ENCODE peak calls at places on chromosomes 11 and 22, in four cellular contexts. T is colonic mucosa, X is osteoblast, M is GM10248. O is an unnamed sample.

GRCh38 chr11:35461917-35462316 is 42.6 kb upstream of the SLC1A2 start:
- DNase-seq in T (no peak), X (no peak), M (no peak), O (no peak)

GRCh38 chr11:64181506-64182411 is 4.2 kb upstream of the STIP1 start:
- DNase-seq in T (peak), X (peak), M (peak), O (no peak)

GRCh38 chr11:61744181-61744580 is 8.3 kb upstream of the MYRF start:
- DNase-seq in T (no peak), X (no peak), M (no peak), O (no peak)

GRCh38 chr22:43308451-43309235 is 34.5 kb downstream of the SCUBE1 start:
- DNase-seq in T (no peak), X (no peak), M (no peak), O (peak)

GRCh38 chr11:27995082-27995481 is 112.9 kb downstream of the KIF18A start:
- DNase-seq in T (no peak), X (peak), M (no peak), O (no peak)

GRCh38 chr22:42743501-42743991 is 22.9 kb upstream of the A4GALT start:
- DNase-seq in T (peak), X (peak), M (no peak), O (no peak)

GRCh38 chr11:102915044-102915375 is 40.2 kb upstream of the MMP12 start:
- DNase-seq in T (no peak), X (no peak), M (no peak), O (no peak)

GRCh38 chr22:35785181-35785923 is 67.7 kb downstream of the APOL5 start:
- DNase-seq in T (no peak), X (no peak), M (no peak), O (no peak)

GRCh38 chr22:19748991-19749665 is 11.4 kb upstream of the TBX1 start:
- DNase-seq in T (no peak), X (no peak), M (no peak), O (no peak)

GRCh38 chr11:12134239-12134590 is 23.8 kb downstream of the MICAL2 start:
- DNase-seq in T (no peak), X (no peak), M (no peak), O (no peak)

GRCh38 chr11:30326114-30326783 is 3.3 kb downstream of the ARL14EP start:
- DNase-seq in T (no peak), X (peak), M (no peak), O (no peak)

GRCh38 chr11:250740-251299 is 14.0 kb downstream of the PSMD13 start:
- DNase-seq in T (peak), X (no peak), M (peak), O (no peak)

GRCh38 chr11:61507962-61508824 is at the start of gene LRRC10B:
- DNase-seq in T (peak), X (no peak), M (peak), O (peak)

GRCh38 chr11:14503023-14503422 is 3.4 kb upstream of the COPB1 start:
- DNase-seq in T (no peak), X (no peak), M (no peak), O (no peak)

GRCh38 chr11:123195182-123196059 is at the start of gene CLMP:
- DNase-seq in T (peak), X (peak), M (no peak), O (no peak)

GRCh38 chr11:105609832-105610781 is at the start of gene GRIA4:
- DNase-seq in T (peak), X (peak), M (no peak), O (peak)

GRCh38 chr11:62883677-62884076 is 3.0 kb downstream of the SLC3A2 start:
- DNase-seq in T (no peak), X (peak), M (no peak), O (no peak)

GRCh38 chr22:38788417-38788816 is 5.5 kb downstream of the DNAL4 start:
- DNase-seq in T (peak), X (peak), M (no peak), O (no peak)

GRCh38 chr11:34030386-34030785 is 21.1 kb upstream of the CAPRIN1 start:
- DNase-seq in T (no peak), X (peak), M (no peak), O (no peak)

GRCh38 chr11:102966011-102966410 is 10.5 kb upstream of the MMP13 start:
- DNase-seq in T (no peak), X (no peak), M (no peak), O (no peak)

GRCh38 chr11:73215191-73216134 is 2.6 kb upstream of the P2RY2 start:
- DNase-seq in T (no peak), X (peak), M (no peak), O (peak)

GRCh38 chr22:46432164-46433068 is 96.9 kb downstream of the TRMU start:
- DNase-seq in T (peak), X (no peak), M (peak), O (no peak)

GRCh38 chr11:110367571-110367970 is 62.2 kb upstream of the FDX1 start:
- DNase-seq in T (no peak), X (no peak), M (no peak), O (no peak)

GRCh38 chr11:46216040-46216764 is 61.3 kb upstream of the CREB3L1 start:
- DNase-seq in T (no peak), X (peak), M (peak), O (no peak)

GRCh38 chr11:369336-370018 is at the start of gene B4GALNT4:
- DNase-seq in T (no peak), X (peak), M (no peak), O (peak)

GRCh38 chr11:16171882-16172281 is 184.5 kb downstream of the SOX6 start:
- DNase-seq in T (no peak), X (no peak), M (no peak), O (no peak)

GRCh38 chr11:101848262-101848661 is 66.5 kb upstream of the CEP126 start:
- DNase-seq in T (no peak), X (no peak), M (no peak), O (no peak)

GRCh38 chr11:10751581-10751940 is 515 bp downstream of the CTR9 start:
- DNase-seq in T (no peak), X (peak), M (no peak), O (no peak)

GRCh38 chr11:87137711-87138110 is 100.0 kb downstream of the TMEM135 start:
- DNase-seq in T (no peak), X (peak), M (no peak), O (no peak)

GRCh38 chr22:18110944-18111758 is 542 bp downstream of the TUBA8 start:
- DNase-seq in T (no peak), X (peak), M (no peak), O (no peak)

GRCh38 chr11:77374611-77375031 is 73.1 kb upstream of the GDPD4 start:
- DNase-seq in T (no peak), X (no peak), M (no peak), O (no peak)

GRCh38 chr11:14336507-14337503 is 22.2 kb downstream of the RRAS2 start:
- DNase-seq in T (no peak), X (peak), M (no peak), O (no peak)

GRCh38 chr11:108902027-108902469 is 237.2 kb downstream of the DDX10 start:
- DNase-seq in T (no peak), X (no peak), M (no peak), O (no peak)

GRCh38 chr11:17439316-17439782 is 37.3 kb downstream of the ABCC8 start:
- DNase-seq in T (no peak), X (no peak), M (no peak), O (no peak)

GRCh38 chr22:41028841-41029240 is 63.6 kb upstream of the EP300 start:
- DNase-seq in T (no peak), X (peak), M (no peak), O (no peak)

GRCh38 chr11:94315664-94316063 is 11.3 kb downstream of the IZUMO1R start:
- DNase-seq in T (no peak), X (no peak), M (no peak), O (no peak)

GRCh38 chr11:34809191-34810106 is 106.7 kb downstream of the APIP start:
- DNase-seq in T (no peak), X (no peak), M (no peak), O (no peak)

GRCh38 chr11:3095712-3096361 is 38.6 kb upstream of the CARS1 start:
- DNase-seq in T (no peak), X (peak), M (no peak), O (no peak)

GRCh38 chr22:48572951-48573350 is 1254.7 kb downstream of the BRD1 start:
- DNase-seq in T (no peak), X (no peak), M (no peak), O (no peak)

GRCh38 chr11:66042227-66043007 is 6.5 kb downstream of the GAL3ST3 start:
- DNase-seq in T (no peak), X (peak), M (no peak), O (no peak)
- TF ChIP-seq CTCF in T (no peak), X (no peak), M (no peak), O (no peak)

DNA sequence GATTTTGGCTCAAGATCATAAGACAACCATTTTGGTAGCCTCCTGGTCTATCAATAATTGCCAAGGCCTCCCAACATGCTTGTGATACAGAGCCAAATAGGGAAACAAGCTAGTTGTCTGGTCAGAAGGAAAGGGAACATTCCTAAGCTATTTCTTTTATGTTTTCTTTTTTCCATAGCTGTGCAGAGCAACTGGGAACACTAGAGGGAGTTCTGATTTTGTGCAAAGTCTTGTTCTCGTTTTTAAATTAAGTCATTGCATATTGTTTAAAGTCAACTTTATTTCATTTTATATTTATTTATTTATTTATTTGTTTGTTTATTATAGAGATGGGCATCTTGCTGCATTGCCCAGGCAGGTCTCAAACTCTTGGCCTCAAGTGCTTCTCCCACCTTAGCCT is 416.8 kb upstream of the CHORDC1 start:
- DNase-seq in T (no peak), X (no peak), M (no peak), O (no peak)
- TF ChIP-seq CTCF in T (no peak), X (no peak), M (no peak), O (peak)

GRCh38 chr11:132770802-132771545 is 761.3 kb downstream of the OPCML start:
- DNase-seq in T (no peak), X (peak), M (no peak), O (no peak)
- TF ChIP-seq CTCF in T (no peak), X (no peak), M (no peak), O (no peak)

GRCh38 chr11:125317416-125317815 is 152.9 kb downstream of the PKNOX2 start:
- DNase-seq in T (no peak), X (no peak), M (no peak), O (no peak)

GRCh38 chr11:125322317-125322716 is 157.8 kb downstream of the PKNOX2 start:
- DNase-seq in T (no peak), X (no peak), M (no peak), O (no peak)

GRCh38 chr11:125315088-125315740 is 150.7 kb downstream of the PKNOX2 start:
- DNase-seq in T (no peak), X (no peak), M (no peak), O (no peak)

GRCh38 chr11:125319649-125320048 is 155.1 kb downstream of the PKNOX2 start:
- DNase-seq in T (no peak), X (no peak), M (no peak), O (no peak)

DNA sequence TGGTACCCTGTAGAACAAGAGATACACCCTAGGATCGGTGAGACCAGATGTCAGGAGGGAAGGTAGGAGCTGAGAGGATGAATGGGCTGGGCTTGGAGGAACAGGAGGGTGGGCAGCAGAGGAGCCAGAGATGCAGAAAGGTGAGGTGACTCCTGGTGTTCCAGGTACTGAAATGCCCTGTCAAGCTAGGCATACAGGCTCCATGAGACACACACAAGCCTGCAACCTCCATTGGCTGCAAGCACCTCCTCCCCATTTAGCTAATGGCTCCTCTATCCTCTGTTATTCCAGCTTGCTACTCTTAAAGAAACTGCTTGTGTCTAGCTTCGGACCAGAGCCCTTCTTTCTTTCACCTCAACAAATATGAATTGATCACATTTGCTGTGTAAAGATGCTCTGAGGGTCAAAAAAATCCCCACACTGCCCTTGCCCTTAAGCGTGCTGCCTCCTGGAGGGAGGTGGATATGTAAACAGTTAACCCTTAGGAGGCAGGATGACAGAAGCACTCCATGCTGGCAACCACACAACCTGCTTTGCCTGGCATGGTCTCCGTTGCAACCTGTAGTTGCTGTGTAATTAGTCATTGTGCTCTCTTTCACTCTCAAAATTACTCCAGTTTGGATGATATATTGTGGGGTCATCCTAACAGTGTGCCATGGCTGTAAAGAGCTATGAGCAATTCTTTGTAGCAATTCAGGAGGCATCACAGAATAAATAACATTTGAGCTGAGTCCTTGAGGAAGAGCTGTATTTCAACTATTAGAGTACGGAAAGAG is 156.0 kb downstream of the PKNOX2 start:
- DNase-seq in T (no peak), X (no peak), M (no peak), O (no peak)
- TF ChIP-seq CTCF in T (no peak), X (no peak), M (no peak), O (no peak)

GRCh38 chr22:24027389-24027980 is 16.4 kb downstream of the CABIN1 start:
- DNase-seq in T (no peak), X (no peak), M (no peak), O (no peak)
- TF ChIP-seq CTCF in T (no peak), X (no peak), M (no peak), O (no peak)

O was measured in chondrocyte.